ENCODE peak calls at places on chromosomes 4 and X, in four cellular contexts. One of them, this sample, is unnamed.

GRCh38 chrX:39592776-39593175 is 505.0 kb downstream of the BCOR start:
- DNase-seq in H9: no peak
- DNase-seq in transverse colon: no peak
- DNase-seq in IMR-90: no peak
- DNase-seq in this sample: no peak

GRCh38 chr4:31111794-31112193 is 391.6 kb downstream of the PCDH7 start:
- DNase-seq in H9: no peak
- DNase-seq in transverse colon: no peak
- DNase-seq in IMR-90: no peak
- DNase-seq in this sample: no peak

GRCh38 chr4:185341841-185342240 is 53.9 kb downstream of the LRP2BP start:
- DNase-seq in transverse colon: no peak
- DNase-seq in IMR-90: no peak
- DNase-seq in H9: no peak
- DNase-seq in this sample: no peak

GRCh38 chrX:134459683-134460004 is 321 bp upstream of the HPRT1 start:
- DNase-seq in H9: no peak
- DNase-seq in IMR-90: no peak
- DNase-seq in transverse colon: no peak
- DNase-seq in this sample: no peak

GRCh38 chrX:71917621-71918341 is 7.1 kb downstream of the NHSL2 start:
- DNase-seq in H9: peak; percentile 47
- DNase-seq in IMR-90: peak; percentile 58
- DNase-seq in transverse colon: no peak
- DNase-seq in this sample: no peak

GRCh38 chr4:102687373-102687981 is 73.3 kb downstream of the MANBA start:
- DNase-seq in H9: no peak
- DNase-seq in transverse colon: no peak
- DNase-seq in IMR-90: peak; percentile 43
- DNase-seq in this sample: no peak

GRCh38 chr4:181819951-181820350 is 423.3 kb upstream of the TENM3 start:
- DNase-seq in H9: no peak
- DNase-seq in transverse colon: no peak
- DNase-seq in IMR-90: peak; percentile 49
- DNase-seq in this sample: no peak

GRCh38 chr4:137363496-137363895 is 168.8 kb downstream of the PCDH18 start:
- DNase-seq in transverse colon: no peak
- DNase-seq in H9: no peak
- DNase-seq in IMR-90: no peak
- DNase-seq in this sample: no peak

GRCh38 chr4:8414377-8414776 is 26.1 kb downstream of the ACOX3 start:
- DNase-seq in transverse colon: no peak
- DNase-seq in H9: no peak
- DNase-seq in IMR-90: no peak
- DNase-seq in this sample: no peak

GRCh38 chr4:73010789-73011628 is 58.5 kb downstream of the COX18 start:
- DNase-seq in transverse colon: no peak
- DNase-seq in IMR-90: no peak
- DNase-seq in H9: no peak
- DNase-seq in this sample: no peak

GRCh38 chrX:152663086-152663485 is 25.4 kb downstream of the GABRQ start:
- DNase-seq in transverse colon: no peak
- DNase-seq in IMR-90: no peak
- DNase-seq in H9: no peak
- DNase-seq in this sample: no peak

GRCh38 chrX:56798866-56799864 is 70.1 kb downstream of the NBDY start:
- DNase-seq in H9: peak; percentile 26
- DNase-seq in IMR-90: no peak
- DNase-seq in transverse colon: peak; percentile 26
- DNase-seq in this sample: no peak

GRCh38 chrX:3380603-3381002 is 34.2 kb upstream of the MXRA5 start:
- DNase-seq in IMR-90: no peak
- DNase-seq in transverse colon: no peak
- DNase-seq in H9: no peak
- DNase-seq in this sample: no peak

GRCh38 chr4:128279624-128280225 is 7.9 kb downstream of the PGRMC2 start:
- DNase-seq in H9: no peak
- DNase-seq in transverse colon: no peak
- DNase-seq in IMR-90: no peak
- DNase-seq in this sample: no peak

GRCh38 chr4:4216668-4217067 is 10.1 kb downstream of the OTOP1 start:
- DNase-seq in H9: peak; percentile 41
- DNase-seq in IMR-90: peak; percentile 59
- DNase-seq in transverse colon: no peak
- DNase-seq in this sample: no peak

GRCh38 chr4:175562111-175562510 is 250.0 kb downstream of the GPM6A start:
- DNase-seq in transverse colon: no peak
- DNase-seq in IMR-90: no peak
- DNase-seq in H9: no peak
- DNase-seq in this sample: no peak

GRCh38 chr4:152938237-152938969 is 2.3 kb downstream of the FHDC1 start:
- DNase-seq in transverse colon: peak; percentile 24
- DNase-seq in IMR-90: no peak
- DNase-seq in H9: no peak
- DNase-seq in this sample: no peak

GRCh38 chr4:54082168-54082567 is 17.8 kb upstream of the CHIC2 start:
- DNase-seq in transverse colon: peak; percentile 57
- DNase-seq in IMR-90: peak; percentile 100
- DNase-seq in H9: no peak
- DNase-seq in this sample: no peak

GRCh38 chrX:134734343-134735001 is 76.2 kb upstream of the PLAC1 start:
- DNase-seq in transverse colon: no peak
- DNase-seq in H9: no peak
- DNase-seq in IMR-90: peak; percentile 80
- DNase-seq in this sample: no peak

GRCh38 chr4:26717332-26717731 is 133.4 kb downstream of the TBC1D19 start:
- DNase-seq in IMR-90: peak; percentile 92
- DNase-seq in transverse colon: no peak
- DNase-seq in H9: no peak
- DNase-seq in this sample: no peak

GRCh38 chr4:117264072-117264471 is 178.7 kb upstream of the TRAM1L1 start:
- DNase-seq in H9: no peak
- DNase-seq in transverse colon: no peak
- DNase-seq in IMR-90: no peak
- DNase-seq in this sample: no peak

GRCh38 chr4:156581693-156582092 is 389.9 kb downstream of the PDGFC start:
- DNase-seq in transverse colon: no peak
- DNase-seq in IMR-90: no peak
- DNase-seq in H9: no peak
- DNase-seq in this sample: no peak

GRCh38 chr4:16111533-16111932 is 27.7 kb upstream of the PROM1 start:
- DNase-seq in IMR-90: no peak
- DNase-seq in H9: no peak
- DNase-seq in transverse colon: no peak
- DNase-seq in this sample: no peak

GRCh38 chrX:34426334-34426733 is 230.8 kb downstream of the TMEM47 start:
- DNase-seq in IMR-90: no peak
- DNase-seq in H9: peak; percentile 48
- DNase-seq in transverse colon: no peak
- DNase-seq in this sample: no peak

GRCh38 chr4:8917868-8918783 is 46.5 kb upstream of the HMX1 start:
- DNase-seq in H9: peak; percentile 82
- DNase-seq in transverse colon: peak; percentile 50
- DNase-seq in IMR-90: peak; percentile 19
- DNase-seq in this sample: no peak

GRCh38 chr4:48333587-48333986 is 7.7 kb upstream of the SLAIN2 start:
- DNase-seq in H9: no peak
- DNase-seq in IMR-90: no peak
- DNase-seq in transverse colon: no peak
- DNase-seq in this sample: no peak

GRCh38 chrX:2691543-2692220 is 587 bp downstream of the CD99 start:
- DNase-seq in H9: no peak
- DNase-seq in transverse colon: peak; percentile 41
- DNase-seq in IMR-90: peak; percentile 31
- DNase-seq in this sample: no peak

GRCh38 chr4:23298371-23298770 is 591.5 kb downstream of the PPARGC1A start:
- DNase-seq in IMR-90: no peak
- DNase-seq in H9: no peak
- DNase-seq in transverse colon: no peak
- DNase-seq in this sample: no peak

DNA sequence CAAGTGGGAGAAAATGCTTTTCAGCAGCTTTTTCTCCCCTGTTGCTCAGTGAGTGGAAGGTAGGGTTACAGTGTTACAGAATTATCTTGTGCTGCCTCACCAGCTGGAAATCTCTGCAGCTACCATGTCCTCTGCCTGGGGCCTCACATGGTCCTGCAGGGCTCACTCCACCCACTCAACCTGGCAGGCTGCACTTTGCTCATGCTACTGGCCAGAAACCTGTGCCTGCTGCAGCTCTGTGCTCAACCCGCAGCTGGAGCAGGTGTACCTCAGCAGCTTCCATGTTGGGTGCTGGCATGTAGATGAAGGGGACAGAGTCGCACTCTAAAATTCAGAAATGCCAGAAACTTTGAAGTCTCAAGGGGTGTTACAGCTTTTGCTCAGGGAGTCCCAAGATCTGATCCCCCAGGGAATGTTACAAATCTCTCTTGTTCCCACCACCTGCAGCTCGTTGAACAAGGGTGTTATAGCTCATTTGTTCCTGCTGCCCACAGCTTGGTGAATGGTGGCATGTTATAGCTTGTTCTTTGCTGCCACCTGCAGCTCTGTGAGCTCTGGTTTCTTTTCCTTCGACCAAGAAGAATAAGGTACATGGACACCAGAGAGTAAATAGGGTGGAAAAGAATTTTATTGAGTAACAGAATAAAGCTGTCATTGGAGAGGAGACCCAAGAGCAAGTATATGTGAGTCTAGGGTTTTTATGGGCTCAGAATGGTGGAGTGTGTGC is 845.8 kb downstream of the TECRL start:
- DNase-seq in H9: peak; percentile 49
- DNase-seq in transverse colon: no peak
- DNase-seq in IMR-90: no peak
- DNase-seq in this sample: no peak
- TF ChIP-seq CTCF in H9: peak; percentile 55
- TF ChIP-seq CTCF in transverse colon: no peak
- TF ChIP-seq CTCF in IMR-90: no peak
- TF ChIP-seq CTCF in this sample: peak; percentile 23

GRCh38 chrX:140141444-140142029 is 176.2 kb upstream of the CXorf66 start:
- DNase-seq in H9: no peak
- DNase-seq in IMR-90: peak; percentile 31
- DNase-seq in transverse colon: peak; percentile 17
- DNase-seq in this sample: no peak
- TF ChIP-seq CTCF in H9: peak; percentile 85
- TF ChIP-seq CTCF in IMR-90: peak; percentile 64
- TF ChIP-seq CTCF in transverse colon: peak; percentile 33
- TF ChIP-seq CTCF in this sample: peak; percentile 50

GRCh38 chr4:93670434-93670833 is 158.1 kb upstream of the ATOH1 start:
- DNase-seq in transverse colon: no peak
- DNase-seq in IMR-90: no peak
- DNase-seq in H9: no peak
- DNase-seq in this sample: no peak
- TF ChIP-seq CTCF in transverse colon: no peak
- TF ChIP-seq CTCF in IMR-90: no peak
- TF ChIP-seq CTCF in H9: peak; percentile 52
- TF ChIP-seq CTCF in this sample: no peak

DNA sequence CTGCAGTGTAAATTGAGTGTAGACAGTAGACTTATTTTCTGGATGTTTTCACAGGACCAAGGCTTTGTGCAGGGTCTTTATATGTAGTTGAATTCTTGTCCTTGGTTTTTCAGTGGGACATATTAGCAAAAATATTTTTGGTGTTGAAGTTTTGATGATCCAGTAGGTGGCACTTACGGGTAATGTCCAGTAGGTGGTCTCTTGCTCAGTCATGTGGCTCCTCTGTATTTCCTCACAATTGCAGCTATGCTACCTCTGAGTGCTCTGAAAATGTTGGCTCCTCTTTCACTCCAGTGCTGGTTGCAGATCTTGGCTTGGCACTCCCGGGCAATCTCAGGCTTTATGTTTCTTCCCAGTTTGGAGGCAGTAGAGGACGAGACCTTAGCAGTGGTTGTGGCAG is 419.8 kb upstream of the AMOT start:
- DNase-seq in transverse colon: no peak
- DNase-seq in H9: peak; percentile 41
- DNase-seq in IMR-90: no peak
- DNase-seq in this sample: no peak
- TF ChIP-seq CTCF in transverse colon: no peak
- TF ChIP-seq CTCF in H9: peak; percentile 76
- TF ChIP-seq CTCF in IMR-90: no peak
- TF ChIP-seq CTCF in this sample: no peak

DNA sequence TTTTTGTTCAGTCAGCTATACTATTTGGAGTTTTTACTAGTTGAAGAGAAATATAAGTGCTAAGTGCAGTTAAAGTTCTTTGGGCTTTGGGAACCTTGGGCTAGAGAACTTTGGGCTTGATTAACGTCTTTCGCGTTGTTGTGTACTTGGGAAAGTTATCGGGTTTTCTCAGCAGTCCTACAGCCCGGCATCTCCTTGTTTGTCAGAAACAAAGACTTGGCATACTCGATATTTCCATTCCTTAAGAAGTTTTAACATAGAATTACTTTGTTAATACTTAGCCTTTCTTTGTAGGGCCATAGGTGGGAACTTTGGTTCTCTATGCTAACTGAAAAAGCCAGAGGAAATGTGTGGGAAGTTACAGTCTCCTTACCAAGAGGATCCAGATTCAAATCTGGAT is 28.7 kb downstream of the RAPGEF2 start:
- DNase-seq in transverse colon: no peak
- DNase-seq in IMR-90: no peak
- DNase-seq in H9: no peak
- DNase-seq in this sample: no peak
- TF ChIP-seq CTCF in transverse colon: no peak
- TF ChIP-seq CTCF in IMR-90: no peak
- TF ChIP-seq CTCF in H9: no peak
- TF ChIP-seq CTCF in this sample: no peak